ENCODE peak calls at places on chromosomes 1 and 21, in ten cellular contexts. S, J, G, W, L, E, M, Y, F and O are unnamed samples. For H3K4me1 and H3K36me3, the result is how much of the 10 kb centered on the place peaks cover.

GRCh38 chr1:2948751-2949680 is 72.3 kb upstream of the ACTRT2 start:
- DNase-seq in G (no peak), W (no peak), Y (no peak), F (no peak), M (no peak), S (no peak), L (no peak), J (no peak), E (no peak), O (no peak)

GRCh38 chr1:15005116-15005515 is 148.4 kb upstream of the TMEM51 start:
- DNase-seq in S (no peak), E (no peak), L (no peak), Y (no peak), G (no peak), J (no peak), W (no peak), F (no peak), M (no peak), O (no peak)

GRCh38 chr1:116764466-116764896 is 10.3 kb downstream of the CD2 start:
- DNase-seq in F (no peak), M (no peak), Y (no peak), E (no peak), J (no peak), L (peak), S (no peak), G (no peak), W (no peak), O (no peak)

GRCh38 chr1:34603594-34603993 is 151.3 kb upstream of the GJB5 start:
- DNase-seq in G (no peak), E (no peak), F (no peak), W (no peak), J (no peak), S (peak), M (no peak), Y (no peak), L (no peak), O (no peak)

GRCh38 chr1:42937141-42937696 is 21.4 kb downstream of the SLC2A1 start:
- DNase-seq in W (no peak), L (peak), Y (no peak), F (peak), M (peak), G (no peak), E (no peak), J (no peak), S (no peak), O (no peak)

GRCh38 chr1:223253916-223254315 is 110.1 kb downstream of the SUSD4 start:
- DNase-seq in W (no peak), M (no peak), F (no peak), J (no peak), G (no peak), L (no peak), S (no peak), E (peak), Y (no peak), O (no peak)

GRCh38 chr21:45269861-45270260 is 17.8 kb downstream of the POFUT2 start:
- DNase-seq in W (no peak), G (no peak), S (no peak), L (no peak), J (no peak), E (no peak), F (no peak), M (no peak), Y (no peak), O (no peak)

GRCh38 chr21:37606549-37606948 is 240.0 kb downstream of the DYRK1A start:
- DNase-seq in E (no peak), G (no peak), J (no peak), Y (no peak), S (no peak), W (no peak), L (no peak), F (no peak), M (no peak), O (no peak)

GRCh38 chr1:151145158-151146071 is 1.0 kb downstream of the SEMA6C start:
- DNase-seq in W (no peak), F (no peak), G (peak), M (no peak), E (peak), J (peak), Y (no peak), L (no peak), S (no peak), O (no peak)

GRCh38 chr1:93608188-93609109 is 73.2 kb downstream of the BCAR3 start:
- DNase-seq in W (no peak), E (no peak), Y (no peak), L (no peak), F (no peak), M (peak), G (peak), S (no peak), J (no peak), O (no peak)

GRCh38 chr1:15411593-15412487 is 2.2 kb downstream of the EFHD2 start:
- DNase-seq in F (no peak), E (peak), M (peak), Y (peak), G (peak), W (no peak), S (no peak), L (peak), J (no peak), O (no peak)

GRCh38 chr1:9071554-9072235 is 2.3 kb upstream of the SLC2A5 start:
- DNase-seq in J (no peak), W (no peak), Y (no peak), L (no peak), E (no peak), F (no peak), M (no peak), G (no peak), S (no peak), O (no peak)

GRCh38 chr1:19949016-19949415 is 25.6 kb upstream of the PLA2G2E start:
- DNase-seq in Y (no peak), G (no peak), L (no peak), J (no peak), S (no peak), E (no peak), M (peak), W (no peak), F (no peak), O (no peak)

GRCh38 chr1:28248273-28249012 is 10.9 kb upstream of the SESN2 start:
- DNase-seq in L (peak), E (peak), Y (peak), G (peak), J (peak), W (peak), M (peak), F (peak), S (peak), O (peak)

GRCh38 chr1:42305639-42306038 is 29.4 kb downstream of the FOXJ3 start:
- DNase-seq in L (no peak), Y (no peak), W (no peak), S (no peak), M (peak), E (no peak), F (no peak), G (no peak), J (no peak), O (no peak)

GRCh38 chr1:154614887-154615286 is 6.9 kb upstream of the ADAR start:
- DNase-seq in E (no peak), L (no peak), F (no peak), J (no peak), W (no peak), Y (no peak), S (no peak), G (no peak), M (no peak), O (no peak)

GRCh38 chr1:37657620-37658412 is 23.1 kb upstream of the RSPO1 start:
- DNase-seq in W (no peak), J (no peak), G (no peak), L (no peak), Y (no peak), S (no peak), M (no peak), E (no peak), F (no peak), O (no peak)

DNA sequence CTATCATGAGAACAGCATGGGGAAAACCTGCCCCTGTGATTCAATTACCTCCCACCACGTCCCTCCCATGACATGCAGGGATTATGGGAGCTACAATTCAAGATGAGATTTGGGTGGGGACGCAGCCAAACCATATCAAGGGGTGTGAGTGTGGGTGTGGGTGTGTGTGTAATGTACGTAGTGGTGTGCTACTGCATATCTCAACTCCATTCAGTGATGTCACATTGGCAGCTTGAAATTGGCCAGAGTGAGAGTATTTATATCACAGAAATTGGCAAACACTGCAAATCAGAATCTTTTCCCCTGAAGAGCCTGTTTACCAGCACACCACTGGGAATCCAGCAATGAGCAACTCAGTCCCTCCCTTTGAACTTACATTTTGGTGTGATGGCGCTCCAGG is 5.5 kb downstream of the ARHGEF10L start:
- DNase-seq in F (no peak), M (peak), L (no peak), J (no peak), E (no peak), S (no peak), G (no peak), W (no peak), Y (no peak), O (no peak)
- H3K27ac ChIP-seq in F (no peak), M (peak), L (no peak), J (no peak), E (no peak), S (no peak), G (peak), W (peak), Y (peak), O (no peak)

DNA sequence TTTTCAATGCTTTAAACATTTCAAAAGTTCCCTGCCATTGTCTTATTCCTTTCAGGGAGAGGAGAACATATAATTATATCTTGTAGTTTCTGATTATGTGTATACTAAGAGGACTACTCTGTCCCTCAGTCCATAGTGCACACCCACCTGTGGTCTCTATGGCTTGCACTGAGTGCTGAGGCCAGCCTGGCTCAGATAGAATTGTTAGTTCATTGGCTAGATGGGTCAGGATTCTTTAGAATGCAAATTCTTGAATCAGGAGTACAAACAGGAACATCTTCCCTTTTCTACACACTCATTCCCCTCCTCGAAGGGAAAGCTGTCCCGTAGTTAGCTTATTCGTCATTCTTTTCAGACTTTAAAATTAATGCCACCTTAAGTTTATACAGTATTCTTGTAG is 8.2 kb downstream of the BACH1 start:
- DNase-seq in L (no peak), S (no peak), M (no peak), J (no peak), G (no peak), F (no peak), E (no peak), W (no peak), Y (no peak), O (no peak)
- H3K4me1 ChIP-seq in L (under half), S (half or more), M (under half), J (under half), G (half or more), F (under half), E (under half), W (half or more), Y (under half), O (under half)

GRCh38 chr1:94901841-94902240 is 25.1 kb downstream of the CNN3 start:
- DNase-seq in S (no peak), M (no peak), E (no peak), F (no peak), Y (no peak), L (no peak), J (no peak), W (no peak), G (no peak), O (no peak)
- H3K36me3 ChIP-seq in S (under half), M (under half), E (under half), F (under half), Y (under half), L (under half), J (under half), W (under half), G (under half), O (under half)

GRCh38 chr21:43809853-43810504 is 20.6 kb downstream of the RRP1 start:
- DNase-seq in M (no peak), W (no peak), G (no peak), L (no peak), E (no peak), J (no peak), F (no peak), S (no peak), Y (no peak), O (no peak)
- H3K27ac ChIP-seq in M (no peak), W (no peak), G (no peak), L (no peak), E (no peak), J (no peak), F (no peak), S (no peak), Y (no peak), O (no peak)

GRCh38 chr1:202561726-202562442 is 148.4 kb downstream of the SYT2 start:
- DNase-seq in L (no peak), W (no peak), S (no peak), Y (no peak), E (no peak), F (no peak), G (no peak), M (no peak), J (no peak), O (no peak)

GRCh38 chr1:202564958-202565497 is 145.2 kb downstream of the SYT2 start:
- DNase-seq in G (no peak), S (no peak), Y (no peak), F (no peak), L (no peak), E (no peak), M (no peak), W (no peak), J (no peak), O (no peak)

GRCh38 chr1:202565890-202566289 is 144.4 kb downstream of the SYT2 start:
- DNase-seq in L (no peak), J (no peak), W (no peak), Y (no peak), G (no peak), S (no peak), F (no peak), E (no peak), M (no peak), O (no peak)

GRCh38 chr1:202562443-202563060 is 147.7 kb downstream of the SYT2 start:
- DNase-seq in W (no peak), G (no peak), Y (peak), E (no peak), L (no peak), F (no peak), S (no peak), J (no peak), M (no peak), O (no peak)

DNA sequence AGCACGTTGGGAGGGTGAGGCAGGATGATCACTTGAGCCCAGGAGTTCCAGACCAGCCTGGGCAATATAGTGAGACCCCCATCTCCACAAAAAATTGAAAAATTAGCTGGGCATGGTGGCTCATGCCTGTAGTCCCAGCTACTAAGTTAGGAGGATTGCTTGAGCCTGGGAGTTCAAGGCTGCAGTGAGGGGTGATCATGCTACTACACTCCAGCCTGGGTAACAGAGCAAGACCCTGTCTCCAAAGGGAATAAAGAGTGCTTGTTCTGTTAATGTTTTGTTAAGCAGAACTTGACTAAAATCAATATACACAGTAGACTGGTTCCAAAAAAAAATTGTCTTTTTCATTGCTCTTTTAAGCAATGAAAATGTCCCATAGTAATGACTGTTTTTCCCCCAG is 146.4 kb downstream of the SYT2 start:
- DNase-seq in L (no peak), S (no peak), G (no peak), E (no peak), M (no peak), J (no peak), F (no peak), Y (peak), W (no peak), O (no peak)
- H3K4me1 ChIP-seq in L (under half), S (under half), G (half or more), E (under half), M (under half), J (under half), F (under half), Y (half or more), W (under half), O (under half)

GRCh38 chr1:32774950-32775634 is 42.1 kb downstream of the YARS1 start:
- DNase-seq in G (no peak), Y (no peak), F (no peak), E (no peak), M (peak), L (no peak), S (peak), W (no peak), J (no peak), O (no peak)
- H3K36me3 ChIP-seq in G (half or more), Y (under half), F (under half), E (under half), M (half or more), L (under half), S (half or more), W (half or more), J (under half), O (under half)

DNA sequence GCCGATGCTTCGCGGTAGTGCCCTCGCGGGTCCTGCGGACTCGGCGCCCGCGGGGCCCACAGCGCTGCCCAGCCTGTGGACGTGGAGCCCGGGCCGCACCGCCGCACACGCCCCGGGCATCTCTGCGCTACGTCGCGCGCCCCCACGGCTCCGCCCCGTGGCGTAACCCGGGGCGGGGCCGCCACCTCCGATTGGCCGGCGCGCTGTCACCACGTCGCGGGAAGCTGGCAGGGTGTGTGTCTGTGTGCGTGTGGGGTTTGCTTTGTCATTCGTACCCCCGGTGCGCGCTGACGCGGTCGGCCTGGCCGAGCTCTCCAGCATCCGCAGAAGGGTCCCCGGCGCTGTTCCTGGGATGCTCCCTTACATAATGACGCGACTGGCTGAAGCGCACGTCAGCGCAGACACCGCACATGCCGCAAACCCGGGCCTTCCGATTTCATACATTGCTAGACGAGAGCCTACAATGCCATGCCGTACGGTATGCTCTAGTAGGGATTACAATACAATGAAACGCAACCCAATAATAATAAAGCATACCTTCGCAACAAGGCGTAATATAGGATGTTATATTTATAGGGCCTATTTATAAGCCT is 528 bp upstream of the MACO1 start:
- DNase-seq in J (peak), M (peak), W (peak), G (peak), F (peak), Y (peak), E (peak), L (peak), S (peak), O (peak)
- H3K27ac ChIP-seq in J (no peak), M (peak), W (peak), G (peak), F (peak), Y (peak), E (peak), L (peak), S (peak), O (peak)

DNA sequence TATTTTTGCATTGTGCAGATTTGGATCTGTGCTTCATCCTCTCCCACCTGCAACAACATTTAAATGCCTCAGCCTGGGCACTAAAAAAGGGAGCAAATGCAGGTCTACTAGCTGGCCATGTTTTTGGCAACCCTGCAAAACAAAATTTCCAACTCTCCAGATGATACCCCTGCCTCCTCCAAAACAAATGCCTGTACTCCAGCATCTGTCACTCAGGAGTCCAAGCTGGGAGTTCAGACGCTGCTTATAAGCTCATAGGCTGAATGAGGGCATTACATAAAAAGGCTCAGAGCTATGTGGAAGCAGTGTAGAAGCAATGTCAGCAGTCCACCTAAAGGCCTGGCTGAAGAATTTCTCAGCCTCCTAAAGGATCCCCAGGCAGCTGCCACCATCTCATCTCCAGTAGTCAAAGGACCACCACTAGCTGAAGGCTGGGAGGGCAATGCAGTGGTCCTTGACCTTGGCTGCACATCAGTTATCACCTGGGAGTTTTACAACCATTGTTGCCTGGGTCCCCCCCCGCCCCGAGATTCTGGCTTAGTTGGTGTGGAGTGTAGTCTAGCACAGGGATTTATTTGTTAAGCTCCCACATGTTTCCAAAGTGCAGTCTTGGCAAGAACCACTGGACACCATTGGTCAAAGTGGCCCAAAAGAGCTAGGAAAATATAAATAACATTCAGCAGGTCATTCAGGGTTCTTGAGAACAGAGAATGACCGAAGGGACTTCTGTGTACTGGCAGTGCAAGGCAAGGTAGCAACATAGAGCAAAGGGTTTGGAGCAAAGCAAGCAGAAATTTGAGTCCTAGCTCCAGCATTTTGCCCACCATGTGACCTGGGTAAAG is 57.2 kb downstream of the ITPKB start:
- DNase-seq in G (no peak), J (no peak), M (no peak), W (no peak), L (no peak), S (no peak), Y (no peak), F (no peak), E (no peak), O (no peak)
- H3K4me1 ChIP-seq in G (half or more), J (under half), M (under half), W (half or more), L (half or more), S (under half), Y (under half), F (under half), E (half or more), O (under half)

GRCh38 chr1:31414692-31415370 is 1.8 kb downstream of the SERINC2 start:
- DNase-seq in M (no peak), S (no peak), G (no peak), Y (peak), L (no peak), W (peak), E (no peak), F (no peak), J (no peak), O (no peak)
- H3K36me3 ChIP-seq in M (under half), S (under half), G (under half), Y (under half), L (under half), W (under half), E (under half), F (under half), J (under half), O (under half)

GRCh38 chr1:32948082-32948722 is 16.4 kb downstream of the RNF19B start:
- DNase-seq in W (no peak), S (no peak), M (no peak), G (no peak), F (no peak), Y (no peak), E (no peak), L (no peak), J (no peak), O (no peak)
- H3K27ac ChIP-seq in W (no peak), S (no peak), M (no peak), G (no peak), F (peak), Y (no peak), E (no peak), L (no peak), J (no peak), O (peak)